ENCODE peak calls at places on chromosomes 7 and 10, in five cellular contexts. One of them, this sample, is unnamed.

GRCh38 chr7:156031679-156032478 is 219.6 kb upstream of the SHH start:
- DNase-seq in HFF-Myc: no peak
- DNase-seq in astrocyte of the spinal cord: no peak
- DNase-seq in foreskin fibroblast: no peak
- DNase-seq in ascending aorta: no peak
- DNase-seq in this sample: no peak

GRCh38 chr10:75542902-75543301 is 111.5 kb downstream of the LRMDA start:
- DNase-seq in HFF-Myc: no peak
- DNase-seq in astrocyte of the spinal cord: peak
- DNase-seq in foreskin fibroblast: peak
- DNase-seq in ascending aorta: peak
- DNase-seq in this sample: no peak

GRCh38 chr10:29001801-29002200 is 287.1 kb upstream of the LYZL1 start:
- DNase-seq in HFF-Myc: no peak
- DNase-seq in astrocyte of the spinal cord: no peak
- DNase-seq in foreskin fibroblast: no peak
- DNase-seq in ascending aorta: no peak
- DNase-seq in this sample: no peak

GRCh38 chr7:140230862-140231778 is 54.3 kb upstream of the KDM7A start:
- DNase-seq in HFF-Myc: no peak
- DNase-seq in astrocyte of the spinal cord: peak
- DNase-seq in foreskin fibroblast: peak
- DNase-seq in ascending aorta: no peak
- DNase-seq in this sample: no peak

GRCh38 chr7:78149787-78150186 is 351.2 kb downstream of the PHTF2 start:
- DNase-seq in HFF-Myc: no peak
- DNase-seq in astrocyte of the spinal cord: peak
- DNase-seq in foreskin fibroblast: peak
- DNase-seq in ascending aorta: no peak
- DNase-seq in this sample: no peak

GRCh38 chr10:70508912-70509366 is 30.4 kb downstream of the PALD1 start:
- DNase-seq in HFF-Myc: peak
- DNase-seq in astrocyte of the spinal cord: peak
- DNase-seq in foreskin fibroblast: no peak
- DNase-seq in ascending aorta: peak
- DNase-seq in this sample: no peak

GRCh38 chr7:73341877-73342276 is 13.9 kb downstream of the FKBP6 start:
- DNase-seq in HFF-Myc: peak
- DNase-seq in astrocyte of the spinal cord: peak
- DNase-seq in foreskin fibroblast: peak
- DNase-seq in ascending aorta: no peak
- DNase-seq in this sample: no peak

GRCh38 chr7:22872087-22872807 is 49.6 kb upstream of the TOMM7 start:
- DNase-seq in HFF-Myc: no peak
- DNase-seq in astrocyte of the spinal cord: no peak
- DNase-seq in foreskin fibroblast: no peak
- DNase-seq in ascending aorta: no peak
- DNase-seq in this sample: no peak

GRCh38 chr7:152666078-152666477 is 9.9 kb downstream of the XRCC2 start:
- DNase-seq in HFF-Myc: no peak
- DNase-seq in astrocyte of the spinal cord: no peak
- DNase-seq in foreskin fibroblast: no peak
- DNase-seq in ascending aorta: no peak
- DNase-seq in this sample: no peak

GRCh38 chr10:121221991-121222390 is 370.8 kb downstream of the WDR11 start:
- DNase-seq in HFF-Myc: no peak
- DNase-seq in astrocyte of the spinal cord: no peak
- DNase-seq in foreskin fibroblast: no peak
- DNase-seq in ascending aorta: no peak
- DNase-seq in this sample: no peak

GRCh38 chr10:118798186-118798811 is 43.5 kb upstream of the CACUL1 start:
- DNase-seq in HFF-Myc: no peak
- DNase-seq in astrocyte of the spinal cord: peak
- DNase-seq in foreskin fibroblast: peak
- DNase-seq in ascending aorta: no peak
- DNase-seq in this sample: peak

GRCh38 chr10:84095821-84096497 is 43.4 kb upstream of the GHITM start:
- DNase-seq in HFF-Myc: no peak
- DNase-seq in astrocyte of the spinal cord: no peak
- DNase-seq in foreskin fibroblast: no peak
- DNase-seq in ascending aorta: no peak
- DNase-seq in this sample: no peak

GRCh38 chr10:24128066-24128751 is 80.7 kb upstream of the KIAA1217 start:
- DNase-seq in HFF-Myc: no peak
- DNase-seq in astrocyte of the spinal cord: no peak
- DNase-seq in foreskin fibroblast: no peak
- DNase-seq in ascending aorta: no peak
- DNase-seq in this sample: no peak

GRCh38 chr10:32983333-32983909 is 25.4 kb upstream of the ITGB1 start:
- DNase-seq in HFF-Myc: no peak
- DNase-seq in astrocyte of the spinal cord: peak
- DNase-seq in foreskin fibroblast: peak
- DNase-seq in ascending aorta: no peak
- DNase-seq in this sample: peak

GRCh38 chr7:18509491-18509890 is 13.9 kb downstream of the HDAC9 start:
- DNase-seq in HFF-Myc: no peak
- DNase-seq in astrocyte of the spinal cord: peak
- DNase-seq in foreskin fibroblast: no peak
- DNase-seq in ascending aorta: no peak
- DNase-seq in this sample: no peak

GRCh38 chr7:45988405-45989057 is 67.5 kb upstream of the IGFBP3 start:
- DNase-seq in HFF-Myc: no peak
- DNase-seq in astrocyte of the spinal cord: no peak
- DNase-seq in foreskin fibroblast: no peak
- DNase-seq in ascending aorta: no peak
- DNase-seq in this sample: no peak

GRCh38 chr10:1169186-1169885 is 113.2 kb downstream of the WDR37 start:
- DNase-seq in HFF-Myc: no peak
- DNase-seq in astrocyte of the spinal cord: no peak
- DNase-seq in foreskin fibroblast: no peak
- DNase-seq in ascending aorta: no peak
- DNase-seq in this sample: no peak

GRCh38 chr7:150372271-150373048 is 3.8 kb downstream of the REPIN1 start:
- DNase-seq in HFF-Myc: no peak
- DNase-seq in astrocyte of the spinal cord: no peak
- DNase-seq in foreskin fibroblast: no peak
- DNase-seq in ascending aorta: peak
- DNase-seq in this sample: no peak

GRCh38 chr10:509361-510102 is 179.9 kb downstream of the DIP2C start:
- DNase-seq in HFF-Myc: no peak
- DNase-seq in astrocyte of the spinal cord: no peak
- DNase-seq in foreskin fibroblast: no peak
- DNase-seq in ascending aorta: peak
- DNase-seq in this sample: no peak

GRCh38 chr10:14080795-14081194 is 249.9 kb downstream of the FRMD4A start:
- DNase-seq in HFF-Myc: no peak
- DNase-seq in astrocyte of the spinal cord: no peak
- DNase-seq in foreskin fibroblast: no peak
- DNase-seq in ascending aorta: no peak
- DNase-seq in this sample: no peak

GRCh38 chr7:35647171-35647574 is 47.8 kb downstream of the HERPUD2 start:
- DNase-seq in HFF-Myc: no peak
- DNase-seq in astrocyte of the spinal cord: no peak
- DNase-seq in foreskin fibroblast: no peak
- DNase-seq in ascending aorta: no peak
- DNase-seq in this sample: no peak

GRCh38 chr7:44849277-44850210 is 1.7 kb upstream of the H2AZ2 start:
- DNase-seq in HFF-Myc: no peak
- DNase-seq in astrocyte of the spinal cord: no peak
- DNase-seq in foreskin fibroblast: no peak
- DNase-seq in ascending aorta: no peak
- DNase-seq in this sample: no peak

GRCh38 chr7:44845476-44845875 is 2.4 kb downstream of the H2AZ2 start:
- DNase-seq in HFF-Myc: no peak
- DNase-seq in astrocyte of the spinal cord: peak
- DNase-seq in foreskin fibroblast: no peak
- DNase-seq in ascending aorta: no peak
- DNase-seq in this sample: no peak

GRCh38 chr7:44847509-44847919 is 373 bp downstream of the H2AZ2 start:
- DNase-seq in HFF-Myc: peak
- DNase-seq in astrocyte of the spinal cord: peak
- DNase-seq in foreskin fibroblast: peak
- DNase-seq in ascending aorta: peak
- DNase-seq in this sample: no peak

GRCh38 chr7:44846816-44847508 is 925 bp downstream of the H2AZ2 start:
- DNase-seq in HFF-Myc: no peak
- DNase-seq in astrocyte of the spinal cord: no peak
- DNase-seq in foreskin fibroblast: no peak
- DNase-seq in ascending aorta: no peak
- DNase-seq in this sample: no peak

GRCh38 chr7:44847920-44848634 is at the start of gene H2AZ2:
- DNase-seq in HFF-Myc: peak
- DNase-seq in astrocyte of the spinal cord: peak
- DNase-seq in foreskin fibroblast: peak
- DNase-seq in ascending aorta: peak
- DNase-seq in this sample: peak
- TF ChIP-seq CTCF in HFF-Myc: no peak
- TF ChIP-seq CTCF in astrocyte of the spinal cord: no peak
- TF ChIP-seq CTCF in foreskin fibroblast: no peak
- TF ChIP-seq CTCF in ascending aorta: no peak
- TF ChIP-seq CTCF in this sample: no peak

GRCh38 chr7:128841961-128842673 is 11.9 kb downstream of the FLNC start:
- DNase-seq in HFF-Myc: no peak
- DNase-seq in astrocyte of the spinal cord: no peak
- DNase-seq in foreskin fibroblast: peak
- DNase-seq in ascending aorta: no peak
- DNase-seq in this sample: no peak
- TF ChIP-seq CTCF in HFF-Myc: peak
- TF ChIP-seq CTCF in astrocyte of the spinal cord: peak
- TF ChIP-seq CTCF in foreskin fibroblast: peak
- TF ChIP-seq CTCF in ascending aorta: peak
- TF ChIP-seq CTCF in this sample: peak

DNA sequence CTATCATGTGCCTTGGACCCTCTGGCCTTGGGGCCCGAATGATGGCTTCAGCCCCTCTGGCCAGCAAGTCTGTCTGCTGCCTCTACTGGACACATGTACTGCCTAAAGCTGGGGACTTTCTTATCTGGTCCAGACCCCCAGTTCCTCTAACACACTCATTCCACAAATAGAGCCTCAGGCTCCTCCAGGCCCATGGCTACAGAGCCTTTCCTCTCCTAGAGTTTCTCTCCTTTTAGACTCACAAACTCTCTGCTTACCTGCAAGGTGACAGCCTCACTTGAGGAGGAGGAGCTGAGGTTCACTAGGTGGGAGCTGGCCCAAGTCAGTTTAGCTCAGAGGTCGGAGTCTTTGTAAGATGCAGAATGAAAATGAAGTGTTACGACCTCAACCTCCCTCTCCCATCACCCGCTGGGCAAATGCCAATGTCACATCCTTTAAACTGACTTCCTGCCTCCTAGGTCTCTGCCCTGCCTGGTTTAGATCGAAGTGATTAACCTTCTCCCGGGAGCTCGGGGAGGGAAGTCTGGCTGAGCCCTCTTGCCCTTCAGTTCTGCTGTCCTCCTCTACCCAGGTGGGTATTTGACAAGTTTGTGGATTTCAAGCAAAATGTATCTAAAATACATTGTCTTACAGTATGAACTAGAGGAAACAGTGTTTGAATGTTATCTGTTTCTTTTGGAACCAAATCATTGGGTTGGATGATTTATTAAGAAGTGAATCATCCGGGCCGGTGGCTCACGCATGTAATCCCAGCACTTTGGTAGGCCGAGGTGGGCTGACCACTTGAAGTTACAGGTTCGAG is 71.8 kb upstream of the TNS3 start:
- DNase-seq in HFF-Myc: no peak
- DNase-seq in astrocyte of the spinal cord: peak
- DNase-seq in foreskin fibroblast: no peak
- DNase-seq in ascending aorta: no peak
- DNase-seq in this sample: no peak
- TF ChIP-seq CTCF in HFF-Myc: no peak
- TF ChIP-seq CTCF in astrocyte of the spinal cord: peak
- TF ChIP-seq CTCF in foreskin fibroblast: no peak
- TF ChIP-seq CTCF in ascending aorta: no peak
- TF ChIP-seq CTCF in this sample: peak

GRCh38 chr7:31134246-31135188 is 82.4 kb downstream of the ADCYAP1R1 start:
- DNase-seq in HFF-Myc: peak
- DNase-seq in astrocyte of the spinal cord: peak
- DNase-seq in foreskin fibroblast: peak
- DNase-seq in ascending aorta: peak
- DNase-seq in this sample: peak
- TF ChIP-seq CTCF in HFF-Myc: peak
- TF ChIP-seq CTCF in astrocyte of the spinal cord: peak
- TF ChIP-seq CTCF in foreskin fibroblast: peak
- TF ChIP-seq CTCF in ascending aorta: peak
- TF ChIP-seq CTCF in this sample: peak

GRCh38 chr10:98420786-98421185 is 5.8 kb upstream of the PYROXD2 start:
- DNase-seq in HFF-Myc: no peak
- DNase-seq in astrocyte of the spinal cord: no peak
- DNase-seq in foreskin fibroblast: no peak
- DNase-seq in ascending aorta: peak
- DNase-seq in this sample: no peak

GRCh38 chr10:98424308-98425254 is 9.6 kb upstream of the PYROXD2 start:
- DNase-seq in HFF-Myc: no peak
- DNase-seq in astrocyte of the spinal cord: no peak
- DNase-seq in foreskin fibroblast: no peak
- DNase-seq in ascending aorta: peak
- DNase-seq in this sample: no peak

GRCh38 chr10:98425511-98426352 is 10.8 kb upstream of the PYROXD2 start:
- DNase-seq in HFF-Myc: no peak
- DNase-seq in astrocyte of the spinal cord: peak
- DNase-seq in foreskin fibroblast: no peak
- DNase-seq in ascending aorta: peak
- DNase-seq in this sample: no peak

GRCh38 chr10:98422182-98422581 is 7.2 kb upstream of the PYROXD2 start:
- DNase-seq in HFF-Myc: no peak
- DNase-seq in astrocyte of the spinal cord: no peak
- DNase-seq in foreskin fibroblast: no peak
- DNase-seq in ascending aorta: peak
- DNase-seq in this sample: no peak

GRCh38 chr10:98423691-98424120 is 8.7 kb upstream of the PYROXD2 start:
- DNase-seq in HFF-Myc: no peak
- DNase-seq in astrocyte of the spinal cord: no peak
- DNase-seq in foreskin fibroblast: no peak
- DNase-seq in ascending aorta: peak
- DNase-seq in this sample: no peak
- TF ChIP-seq CTCF in HFF-Myc: peak
- TF ChIP-seq CTCF in astrocyte of the spinal cord: peak
- TF ChIP-seq CTCF in foreskin fibroblast: no peak
- TF ChIP-seq CTCF in ascending aorta: no peak
- TF ChIP-seq CTCF in this sample: no peak

This sample was measured in epithelial cell of proximal tubule.